ENCODE peak calls at places on chromosomes 11 and 22, in eight cellular contexts. E, A, H, B, I, S, D and Q are unnamed samples.

GRCh38 chr11:75931124-75931523 is 116.1 kb downstream of the UVRAG start:
- DNase-seq in E (no peak), S (no peak), B (no peak), I (no peak), A (no peak), H (peak; percentile 68), D (no peak), Q (no peak)

GRCh38 chr11:112942966-112943643 is 18.1 kb upstream of the NCAM1 start:
- DNase-seq in B (no peak), E (no peak), S (peak; percentile 56), D (peak; percentile 45), A (no peak), H (no peak), I (no peak), Q (no peak)

GRCh38 chr11:118052581-118053206 is 24.2 kb upstream of the TMPRSS4 start:
- DNase-seq in A (no peak), H (no peak), B (no peak), I (no peak), S (no peak), D (no peak), E (peak; percentile 7), Q (peak; percentile 4)

GRCh38 chr11:85810871-85811611 is at the start of gene SYTL2:
- DNase-seq in H (peak; percentile 48), I (peak; percentile 65), B (peak; percentile 80), A (peak; percentile 73), E (peak; percentile 88), S (peak; percentile 76), D (peak; percentile 76), Q (peak; percentile 96)

GRCh38 chr11:6646040-6646439 is 9.6 kb downstream of the DCHS1 start:
- DNase-seq in E (no peak), B (no peak), H (peak; percentile 80), D (no peak), A (peak; percentile 55), S (peak; percentile 88), I (no peak), Q (peak; percentile 75)

GRCh38 chr11:86738615-86739014 is 61.7 kb upstream of the PRSS23 start:
- DNase-seq in B (no peak), H (no peak), I (no peak), S (no peak), A (no peak), E (no peak), D (no peak), Q (no peak)

GRCh38 chr11:96112192-96113099 is 188.5 kb upstream of the MTMR2 start:
- DNase-seq in D (no peak), I (no peak), A (no peak), H (peak; percentile 54), B (no peak), S (no peak), E (no peak), Q (no peak)

GRCh38 chr22:39144101-39144815 is 8.2 kb downstream of the CBX7 start:
- DNase-seq in E (peak; percentile 74), B (peak; percentile 49), D (peak; percentile 47), H (peak; percentile 30), I (peak; percentile 64), A (peak; percentile 59), S (no peak), Q (peak; percentile 67)

GRCh38 chr11:45662665-45663485 is 2.5 kb downstream of the CHST1 start:
- DNase-seq in A (peak; percentile 35), H (peak; percentile 89), I (no peak), B (no peak), D (no peak), S (no peak), E (no peak), Q (no peak)

GRCh38 chr11:70900540-70900939 is 351.8 kb downstream of the SHANK2 start:
- DNase-seq in D (no peak), S (no peak), H (no peak), A (no peak), B (no peak), E (no peak), I (no peak), Q (no peak)

GRCh38 chr11:6856871-6857270 is 6.0 kb upstream of the OR10A2 start:
- DNase-seq in H (peak; percentile 54), I (no peak), E (no peak), D (no peak), S (no peak), A (no peak), B (no peak), Q (no peak)

GRCh38 chr11:68328374-68329091 is 16.1 kb downstream of the LRP5 start:
- DNase-seq in I (no peak), A (peak; percentile 74), D (peak; percentile 56), H (no peak), E (peak; percentile 70), S (peak; percentile 66), B (peak; percentile 46), Q (peak; percentile 52)

GRCh38 chr11:103798456-103798855 is 238.0 kb upstream of the DDI1 start:
- DNase-seq in S (no peak), B (no peak), H (peak; percentile 35), I (no peak), D (no peak), A (no peak), E (no peak), Q (no peak)

GRCh38 chr11:104134760-104135159 is 29.2 kb downstream of the PDGFD start:
- DNase-seq in A (no peak), I (no peak), S (no peak), D (no peak), E (no peak), H (peak; percentile 57), B (no peak), Q (no peak)

GRCh38 chr11:64854157-64854533 is 9.7 kb upstream of the CDC42BPG start:
- DNase-seq in B (no peak), I (no peak), E (no peak), S (no peak), D (no peak), A (no peak), H (no peak), Q (no peak)
- H3K4me1 ChIP-seq in B (peaks cover 2% of the 10 kb centered on the region), I (peaks cover 12% of the 10 kb centered on the region), E (peaks cover 58% of the 10 kb centered on the region), S (peaks cover 89% of the 10 kb centered on the region), D (peaks cover 36% of the 10 kb centered on the region), A (peaks cover 36% of the 10 kb centered on the region), H (peaks cover 38% of the 10 kb centered on the region), Q (peaks cover 92% of the 10 kb centered on the region)

DNA sequence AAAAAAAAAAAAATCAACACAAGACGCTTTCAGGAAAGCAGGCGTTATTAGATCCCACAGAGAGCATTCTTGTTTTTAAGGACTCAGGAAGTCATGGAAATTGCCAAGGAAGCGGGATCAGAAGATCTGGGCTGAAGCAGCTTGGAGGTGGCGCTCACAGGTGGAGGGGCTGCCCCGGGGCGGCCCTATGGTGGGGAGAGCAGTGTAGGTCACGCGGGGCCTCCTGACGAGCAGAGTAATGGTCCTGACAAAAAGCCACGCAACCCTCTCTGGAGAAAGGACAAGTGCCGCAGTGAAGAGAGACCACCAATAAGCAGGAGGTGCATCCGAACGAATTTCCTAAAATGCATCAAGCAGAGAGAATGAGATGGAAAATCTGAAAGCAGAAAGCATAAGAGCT is 407.0 kb downstream of the BRD1 start:
- DNase-seq in H (no peak), E (no peak), A (no peak), D (no peak), B (no peak), I (no peak), S (no peak), Q (no peak)
- TF ChIP-seq POLR2A in H (no peak), E (no peak), A (no peak), D (no peak), B (no peak), I (no peak), S (no peak), Q (no peak)

DNA sequence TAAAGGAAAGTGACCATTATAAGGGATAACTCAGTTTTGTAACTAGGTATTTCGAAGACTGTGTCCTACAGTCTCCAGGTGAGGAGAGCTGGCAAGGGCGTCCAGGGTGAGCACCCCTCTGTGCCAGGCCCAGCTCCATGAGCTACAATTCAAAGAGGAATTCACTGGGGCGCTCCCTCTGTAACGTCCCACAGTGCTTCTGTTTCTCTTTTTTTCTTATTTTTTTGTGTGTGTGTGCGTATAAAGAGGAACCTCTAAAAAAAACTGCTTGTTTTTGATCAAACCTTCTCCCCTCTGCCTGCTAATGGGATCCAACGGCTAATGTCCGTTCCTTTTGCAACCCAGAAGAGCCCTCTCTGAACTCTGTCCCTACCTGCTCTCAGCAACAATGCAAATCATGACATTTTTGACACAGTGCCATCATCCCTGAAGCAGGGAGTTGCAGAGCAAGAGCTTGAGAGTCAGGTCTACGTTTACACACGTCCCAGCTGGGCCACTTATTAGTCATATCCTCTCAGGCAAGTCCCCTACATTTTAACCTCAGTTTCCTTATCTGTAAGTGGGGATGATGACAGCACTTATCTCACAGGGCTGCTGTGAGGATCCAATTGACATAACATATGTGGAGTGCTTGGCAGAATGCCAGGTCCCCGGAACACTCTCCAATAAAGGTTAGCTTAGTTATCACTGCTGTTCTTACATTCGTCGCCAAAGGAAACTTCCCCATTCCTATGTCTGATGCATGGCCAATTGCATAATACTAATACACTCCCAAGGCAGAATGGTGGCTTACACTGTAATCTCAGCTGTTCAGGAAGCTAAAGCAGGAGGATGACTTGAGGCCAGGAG is 16.9 kb downstream of the ASCC2 start:
- DNase-seq in H (peak; percentile 98), A (peak; percentile 82), D (peak; percentile 75), B (peak; percentile 89), S (peak; percentile 95), E (peak; percentile 87), I (no peak), Q (no peak)
- H3K36me3 ChIP-seq in H (peaks cover 35% of the 10 kb centered on the region), A (peaks cover 6% of the 10 kb centered on the region), D (peaks cover 11% of the 10 kb centered on the region), B (no peaks in the 10 kb centered on the region), S (peaks cover 88% of the 10 kb centered on the region), E (no peaks in the 10 kb centered on the region), I (no peaks in the 10 kb centered on the region), Q (no peaks in the 10 kb centered on the region)

GRCh38 chr11:35145249-35145648 is 6.3 kb downstream of the CD44 start:
- DNase-seq in D (peak; percentile 48), A (peak; percentile 32), S (no peak), I (no peak), B (no peak), H (peak; percentile 60), E (peak; percentile 70), Q (no peak)
- H3K4me1 ChIP-seq in D (peaks cover 44% of the 10 kb centered on the region), A (peaks cover 86% of the 10 kb centered on the region), S (peaks cover 1% of the 10 kb centered on the region), I (no peaks in the 10 kb centered on the region), B (no peaks in the 10 kb centered on the region), H (peaks cover 33% of the 10 kb centered on the region), E (peaks cover 33% of the 10 kb centered on the region), Q (peaks cover 56% of the 10 kb centered on the region)